ENCODE peak calls at places on chromosomes 11 and 22, in nine cellular contexts. N is CD4-positive, alpha-beta T cell; E is ovary; C is LHCN-M2; R is EH; L is lung; S is GM20000; W is endothelial cell of umbilical vein; K is hippocampal formation. O is an unnamed sample.

GRCh38 chr11:126607776-126608625 is 252.5 kb downstream of the ST3GAL4 start:
- DNase-seq in N (no peak), E (no peak), C (no peak), R (no peak), L (no peak), S (no peak), W (no peak), K (no peak), O (no peak)

GRCh38 chr11:108914981-108915380 is 250.1 kb downstream of the DDX10 start:
- DNase-seq in N (no peak), E (no peak), C (no peak), R (no peak), L (no peak), S (no peak), W (no peak), K (no peak), O (no peak)

GRCh38 chr22:20226760-20227350 is 41.3 kb downstream of the RTN4R start:
- DNase-seq in N (no peak), E (no peak), C (no peak), R (no peak), L (no peak), S (no peak), W (no peak), K (no peak), O (no peak)

GRCh38 chr11:94830722-94831121 is 62.6 kb downstream of the AMOTL1 start:
- DNase-seq in N (no peak), E (no peak), C (no peak), R (no peak), L (no peak), S (no peak), W (no peak), K (no peak), O (no peak)

GRCh38 chr11:34825670-34826383 is 90.4 kb downstream of the APIP start:
- DNase-seq in N (no peak), E (no peak), C (no peak), R (no peak), L (peak; percentile 51), S (no peak), W (no peak), K (peak; percentile 21), O (no peak)

GRCh38 chr11:74540270-74540669 is 46.7 kb upstream of the LIPT2 start:
- DNase-seq in N (no peak), E (no peak), C (no peak), R (no peak), L (no peak), S (no peak), W (no peak), K (no peak), O (no peak)

GRCh38 chr22:38257170-38257569 is 15.6 kb downstream of the TMEM184B start:
- DNase-seq in N (no peak), E (peak; percentile 51), C (peak; percentile 65), R (peak; percentile 89), L (no peak), S (no peak), W (peak; percentile 72), K (no peak), O (no peak)

GRCh38 chr22:37186228-37186996 is 1.6 kb downstream of the C1QTNF6 start:
- DNase-seq in N (no peak), E (no peak), C (peak; percentile 72), R (peak; percentile 67), L (peak; percentile 52), S (peak; percentile 83), W (peak; percentile 85), K (no peak), O (peak; percentile 14)

GRCh38 chr11:115682101-115682500 is 177.9 kb upstream of the CADM1 start:
- DNase-seq in N (no peak), E (no peak), C (no peak), R (peak; percentile 84), L (no peak), S (no peak), W (no peak), K (no peak), O (no peak)

GRCh38 chr11:57792870-57793269 is 31.3 kb downstream of the CTNND1 start:
- DNase-seq in N (no peak), E (no peak), C (no peak), R (no peak), L (no peak), S (no peak), W (peak; percentile 58), K (no peak), O (peak; percentile 8)

GRCh38 chr11:35106595-35106994 is 32.4 kb upstream of the CD44 start:
- DNase-seq in N (no peak), E (no peak), C (no peak), R (no peak), L (no peak), S (no peak), W (no peak), K (no peak), O (no peak)

GRCh38 chr11:128420943-128421342 is 166.4 kb downstream of the ETS1 start:
- DNase-seq in N (no peak), E (no peak), C (no peak), R (peak; percentile 91), L (no peak), S (no peak), W (no peak), K (no peak), O (no peak)

GRCh38 chr11:65492637-65493366 is 6.0 kb upstream of the MALAT1 start:
- DNase-seq in N (no peak), E (peak; percentile 94), C (peak; percentile 88), R (peak; percentile 96), L (peak; percentile 78), S (no peak), W (peak; percentile 81), K (peak; percentile 59), O (no peak)

GRCh38 chr11:17098632-17099031 is 21.2 kb upstream of the RPS13 start:
- DNase-seq in N (no peak), E (no peak), C (no peak), R (no peak), L (no peak), S (no peak), W (no peak), K (no peak), O (no peak)

GRCh38 chr11:44797886-44798683 is 71.3 kb downstream of the TSPAN18 start:
- DNase-seq in N (no peak), E (no peak), C (no peak), R (no peak), L (no peak), S (no peak), W (no peak), K (no peak), O (no peak)

GRCh38 chr11:8593935-8594909 is at the start of gene STK33:
- DNase-seq in N (no peak), E (peak; percentile 54), C (no peak), R (peak; percentile 31), L (peak; percentile 61), S (peak; percentile 89), W (no peak), K (no peak), O (peak; percentile 50)

GRCh38 chr22:46864314-46865051 is 102.0 kb downstream of the TBC1D22A start:
- DNase-seq in N (no peak), E (no peak), C (no peak), R (no peak), L (no peak), S (no peak), W (no peak), K (no peak), O (no peak)

GRCh38 chr22:40665312-40665711 is 14.0 kb upstream of the MCHR1 start:
- DNase-seq in N (no peak), E (peak; percentile 57), C (no peak), R (peak; percentile 93), L (no peak), S (no peak), W (no peak), K (no peak), O (no peak)

GRCh38 chr11:33347490-33348125 is 90.4 kb downstream of the HIPK3 start:
- DNase-seq in N (no peak), E (no peak), C (no peak), R (no peak), L (no peak), S (peak; percentile 66), W (no peak), K (no peak), O (no peak)

GRCh38 chr11:134485316-134485715 is 73.3 kb upstream of the B3GAT1 start:
- DNase-seq in N (no peak), E (no peak), C (no peak), R (no peak), L (no peak), S (no peak), W (no peak), K (no peak), O (no peak)

GRCh38 chr11:134223066-134223465 is 701 bp downstream of the NCAPD3 start:
- DNase-seq in N (no peak), E (no peak), C (peak; percentile 9), R (no peak), L (no peak), S (no peak), W (peak; percentile 9), K (no peak), O (peak; percentile 10)

GRCh38 chr11:32333335-32333991 is 101.9 kb downstream of the WT1 start:
- DNase-seq in N (no peak), E (peak; percentile 77), C (peak; percentile 32), R (peak; percentile 45), L (peak; percentile 74), S (peak; percentile 51), W (peak; percentile 28), K (peak; percentile 48), O (no peak)

O was measured in T-helper 1 cell.